ENCODE peak calls at places on chromosomes 6 and 20, in nine cellular contexts. D, Y, T, J, V, N, R, F and B are unnamed samples.

GRCh38 chr20:58721951-58722371 is 29.4 kb downstream of the NPEPL1 start:
- DNase-seq in F (peak; percentile 5), Y (no peak), V (no peak), J (no peak), T (peak; percentile 16), R (no peak), N (peak; percentile 7), D (no peak), B (no peak)

GRCh38 chr20:31815408-31816188 is 3.6 kb upstream of the MYLK2 start:
- DNase-seq in D (no peak), F (no peak), R (no peak), T (no peak), V (no peak), Y (no peak), N (peak; percentile 41), J (no peak), B (no peak)

GRCh38 chr6:34068462-34069044 is 77.3 kb downstream of the GRM4 start:
- DNase-seq in R (no peak), D (no peak), Y (no peak), F (no peak), T (no peak), V (no peak), J (no peak), N (no peak), B (no peak)

GRCh38 chr6:3325210-3325609 is 66.5 kb downstream of the PSMG4 start:
- DNase-seq in N (peak; percentile 52), F (no peak), D (peak; percentile 57), R (no peak), J (no peak), T (no peak), V (peak; percentile 72), Y (no peak), B (no peak)

GRCh38 chr20:25984933-25985332 is 288.3 kb upstream of the ZNF337 start:
- DNase-seq in V (peak; percentile 14), R (no peak), N (peak; percentile 80), F (no peak), J (peak; percentile 53), D (no peak), Y (peak; percentile 12), T (peak; percentile 39), B (no peak)

GRCh38 chr6:149877678-149878077 is 13.5 kb upstream of the LRP11 start:
- DNase-seq in J (no peak), T (no peak), R (no peak), D (no peak), F (no peak), N (no peak), Y (no peak), V (no peak), B (no peak)

GRCh38 chr20:62878244-62879030 is 16.8 kb upstream of the TCFL5 start:
- DNase-seq in T (no peak), F (peak; percentile 56), Y (no peak), N (no peak), R (no peak), D (no peak), J (no peak), V (no peak), B (no peak)

GRCh38 chr6:40419377-40419776 is 167.8 kb downstream of the LRFN2 start:
- DNase-seq in J (no peak), R (peak; percentile 42), N (no peak), F (no peak), Y (no peak), T (no peak), D (peak; percentile 52), V (peak; percentile 35), B (no peak)

GRCh38 chr6:138052783-138053182 is 54.4 kb downstream of the PERP start:
- DNase-seq in Y (no peak), J (no peak), R (no peak), F (no peak), V (no peak), T (no peak), N (peak; percentile 11), D (no peak), B (no peak)

GRCh38 chr20:35062478-35062877 is 30.1 kb downstream of the TRPC4AP start:
- DNase-seq in J (no peak), F (no peak), N (no peak), V (no peak), D (no peak), R (no peak), Y (no peak), T (no peak), B (no peak)

GRCh38 chr6:106849130-106849529 is 125.4 kb downstream of the CD24 start:
- DNase-seq in F (no peak), T (no peak), Y (no peak), D (no peak), J (no peak), R (no peak), V (no peak), N (no peak), B (no peak)

GRCh38 chr6:150881911-150882481 is 16.5 kb downstream of the MTHFD1L start:
- DNase-seq in J (no peak), T (no peak), F (no peak), D (peak; percentile 97), N (peak; percentile 99), Y (no peak), V (peak; percentile 94), R (no peak), B (no peak)

GRCh38 chr6:24126586-24127192 is 674 bp downstream of the NRSN1 start:
- DNase-seq in R (peak; percentile 48), Y (no peak), T (peak; percentile 47), D (peak; percentile 59), V (peak; percentile 55), J (peak; percentile 1), N (peak; percentile 42), F (peak; percentile 77), B (no peak)

GRCh38 chr6:149084761-149085574 is 232.5 kb upstream of the TAB2 start:
- DNase-seq in V (no peak), R (no peak), Y (no peak), J (no peak), F (no peak), T (no peak), N (no peak), D (no peak), B (no peak)

GRCh38 chr20:32010666-32011065 is 428 bp downstream of the CCM2L start:
- DNase-seq in T (no peak), N (no peak), V (no peak), D (no peak), J (no peak), R (no peak), Y (no peak), F (peak; percentile 42), B (no peak)

GRCh38 chr6:40796280-40797223 is 209.4 kb upstream of the LRFN2 start:
- DNase-seq in D (no peak), F (no peak), T (no peak), V (peak; percentile 7), R (no peak), N (peak; percentile 27), Y (no peak), J (no peak), B (no peak)